ENCODE peak calls at places on chromosomes 12 and 14, in nine cellular contexts. O is central memory CD4-positive, alpha-beta T cell; C is activated effector memory CD4-positive, alpha-beta T cell treated with Interleukin-2 at 50 U/mL for 16 hours; T is NCI-H1436; L is fibroblast of pulmonary artery; V is effector memory CD4-positive, alpha-beta T cell; A is GM13977; N is nephron progenitor cell; K is NCI-H774. B is an unnamed sample.

GRCh38 chr14:50092006-50092555 is 24.3 kb downstream of the VCPKMT start:
- DNase-seq in A (no peak), O (no peak), K (no peak), V (no peak), N (no peak), T (no peak), C (no peak), L (no peak), B (no peak)

GRCh38 chr14:100149789-100150611 is 9.4 kb downstream of the DEGS2 start:
- DNase-seq in C (no peak), O (no peak), L (no peak), N (no peak), A (no peak), T (no peak), K (no peak), V (no peak), B (no peak)

GRCh38 chr12:32983968-32984367 is 87.4 kb upstream of the PKP2 start:
- DNase-seq in L (no peak), K (no peak), N (no peak), V (no peak), O (no peak), T (peak), C (no peak), A (no peak), B (peak)

GRCh38 chr12:989751-990278 is 1.2 kb upstream of the ERC1 start:
- DNase-seq in L (peak), C (no peak), A (no peak), T (no peak), K (no peak), N (peak), V (no peak), O (no peak), B (no peak)

GRCh38 chr12:88793091-88793490 is 212.8 kb upstream of the KITLG start:
- DNase-seq in K (no peak), T (no peak), A (no peak), C (no peak), O (no peak), L (peak), V (no peak), N (no peak), B (no peak)

GRCh38 chr14:99125616-99126431 is 146.2 kb downstream of the BCL11B start:
- DNase-seq in V (no peak), C (no peak), N (no peak), L (no peak), T (no peak), A (no peak), O (no peak), K (no peak), B (no peak)

GRCh38 chr14:30966415-30967363 is 58.8 kb upstream of the AP4S1 start:
- DNase-seq in N (no peak), L (peak), A (no peak), K (no peak), T (no peak), C (no peak), V (no peak), O (no peak), B (no peak)

GRCh38 chr12:14756331-14757143 is 46.7 kb downstream of the WBP11 start:
- DNase-seq in V (no peak), T (peak), C (no peak), O (no peak), L (peak), N (peak), K (no peak), A (no peak), B (no peak)

GRCh38 chr14:58296731-58297130 is 1.6 kb upstream of the ARID4A start:
- DNase-seq in N (no peak), L (peak), V (no peak), K (no peak), T (no peak), O (no peak), C (no peak), A (no peak), B (no peak)

GRCh38 chr12:75099215-75099614 is 110.4 kb downstream of the KCNC2 start:
- DNase-seq in T (no peak), A (no peak), N (no peak), K (no peak), L (no peak), O (no peak), C (no peak), V (no peak), B (no peak)

GRCh38 chr12:22477166-22477893 is 67.0 kb downstream of the C2CD5 start:
- DNase-seq in N (no peak), A (no peak), K (no peak), V (no peak), O (no peak), L (peak), T (no peak), C (no peak), B (no peak)

GRCh38 chr12:26651566-26652188 is 181.3 kb downstream of the ITPR2 start:
- DNase-seq in L (peak), T (peak), V (no peak), A (peak), N (peak), O (peak), C (no peak), K (peak), B (no peak)

GRCh38 chr12:53694746-53695145 is 18.9 kb upstream of the ATP5MC2 start:
- DNase-seq in K (no peak), L (no peak), O (no peak), A (no peak), T (no peak), V (no peak), N (no peak), C (no peak), B (no peak)

GRCh38 chr12:45703942-45704341 is 25.6 kb upstream of the ARID2 start:
- DNase-seq in C (no peak), T (no peak), O (no peak), K (no peak), N (no peak), A (no peak), V (no peak), L (no peak), B (no peak)

GRCh38 chr14:83467811-83468210 is 1934.2 kb upstream of the SEL1L start:
- DNase-seq in C (no peak), K (no peak), N (no peak), V (no peak), O (no peak), T (no peak), A (no peak), L (no peak), B (no peak)

GRCh38 chr14:24481622-24482324 is 26.3 kb downstream of the CMA1 start:
- DNase-seq in N (peak), T (peak), O (no peak), V (no peak), L (peak), K (peak), A (peak), C (peak), B (peak)

GRCh38 chr12:62210422-62210821 is 49.8 kb upstream of the USP15 start:
- DNase-seq in C (peak), O (no peak), T (no peak), V (no peak), L (peak), K (no peak), A (peak), N (peak), B (no peak)

B was measured in NCI-H1930.